ENCODE peak calls at places on chromosomes 1 and 21, in six cellular contexts. U, C, X, P, K and B are unnamed samples.

GRCh38 chr1:209405183-209405823 is 178.2 kb upstream of the CAMK1G start:
- DNase-seq in U (no peak), C (peak), X (no peak), P (no peak), K (peak), B (no peak)

GRCh38 chr1:182143825-182144661 is 82.5 kb upstream of the ZNF648 start:
- DNase-seq in U (no peak), C (peak), X (peak), P (peak), K (peak), B (peak)

GRCh38 chr1:165289556-165289955 is 67.0 kb downstream of the LMX1A start:
- DNase-seq in U (no peak), C (no peak), X (no peak), P (no peak), K (no peak), B (no peak)

GRCh38 chr1:18802231-18802630 is 57.2 kb downstream of the TAS1R2 start:
- DNase-seq in U (no peak), C (no peak), X (no peak), P (no peak), K (no peak), B (no peak)

GRCh38 chr1:115237507-115237906 is 100.5 kb downstream of the NGF start:
- DNase-seq in U (no peak), C (peak), X (no peak), P (no peak), K (no peak), B (no peak)

GRCh38 chr1:107724648-107725047 is 240.3 kb downstream of the VAV3 start:
- DNase-seq in U (no peak), C (peak), X (no peak), P (no peak), K (no peak), B (no peak)

GRCh38 chr1:68321084-68321685 is 88.9 kb upstream of the WLS start:
- DNase-seq in U (no peak), C (peak), X (peak), P (peak), K (peak), B (no peak)

GRCh38 chr1:68723791-68724190 is 226.9 kb upstream of the DEPDC1 start:
- DNase-seq in U (no peak), C (no peak), X (no peak), P (no peak), K (no peak), B (no peak)

GRCh38 chr1:179043266-179043665 is 17.6 kb downstream of the FAM20B start:
- DNase-seq in U (no peak), C (no peak), X (no peak), P (no peak), K (no peak), B (no peak)
- TF ChIP-seq CTCF in U (no peak), C (no peak), X (no peak), P (no peak), K (no peak), B (no peak)

DNA sequence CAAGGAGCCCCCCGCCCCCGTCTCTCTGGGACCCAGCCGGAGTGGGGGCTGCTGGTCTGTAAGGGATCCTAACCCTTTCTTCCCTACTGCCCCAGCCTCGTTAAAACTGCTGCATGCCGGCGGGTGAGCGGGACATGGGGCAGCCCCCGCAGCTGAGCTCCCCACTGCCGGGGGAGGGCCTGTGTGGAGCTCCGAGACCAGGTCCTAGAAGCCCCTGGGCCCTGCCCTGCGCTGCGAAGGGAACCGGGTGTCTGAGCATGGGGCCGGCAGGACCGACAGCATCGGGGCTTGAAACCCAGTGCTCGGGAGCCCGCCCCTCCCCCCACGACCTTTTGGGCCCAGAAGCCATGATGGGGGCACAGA is 9.2 kb upstream of the COL6A1 start:
- DNase-seq in U (no peak), C (no peak), X (peak), P (no peak), K (no peak), B (peak)
- TF ChIP-seq CTCF in U (no peak), C (no peak), X (no peak), P (no peak), K (no peak), B (no peak)

GRCh38 chr21:41130883-41131282 is 37.1 kb upstream of the BACE2 start:
- DNase-seq in U (no peak), C (no peak), X (no peak), P (no peak), K (no peak), B (no peak)

GRCh38 chr21:41137401-41137800 is 30.6 kb upstream of the BACE2 start:
- DNase-seq in U (no peak), C (no peak), X (no peak), P (no peak), K (no peak), B (no peak)

GRCh38 chr21:41136286-41136685 is 31.7 kb upstream of the BACE2 start:
- DNase-seq in U (no peak), C (no peak), X (no peak), P (no peak), K (no peak), B (no peak)

GRCh38 chr21:41135715-41136114 is 32.2 kb upstream of the BACE2 start:
- DNase-seq in U (no peak), C (no peak), X (no peak), P (no peak), K (no peak), B (no peak)

DNA sequence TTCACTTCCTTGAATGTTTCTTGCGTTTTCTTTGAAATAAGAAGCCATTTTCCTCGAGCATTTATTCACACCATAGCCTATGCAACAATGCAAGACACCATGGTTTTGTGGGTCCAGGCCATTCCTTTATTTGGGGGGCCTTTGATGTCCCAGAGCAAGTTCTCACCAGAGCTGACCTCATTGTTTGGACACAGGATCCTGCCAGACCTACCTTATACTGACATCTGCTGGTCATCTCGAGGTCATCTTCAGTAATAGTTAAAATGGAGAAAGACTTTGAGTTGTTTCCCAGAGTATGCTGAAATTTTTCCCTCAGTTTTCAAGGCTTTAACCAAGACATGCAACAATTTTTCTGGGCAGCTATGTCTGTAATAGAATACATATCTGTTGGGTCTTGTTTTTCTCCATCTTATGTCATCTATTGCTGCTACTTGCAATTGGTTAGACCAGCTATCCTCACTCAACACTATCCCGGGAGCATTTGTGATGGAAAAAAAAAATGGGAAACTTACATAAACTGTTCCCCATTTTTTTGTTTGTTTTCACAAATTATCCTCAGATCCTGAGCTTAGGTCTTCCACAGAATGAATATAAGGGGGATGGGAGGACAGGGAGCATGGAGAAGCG is 34.0 kb upstream of the BACE2 start:
- DNase-seq in U (no peak), C (peak), X (no peak), P (peak), K (peak), B (no peak)
- TF ChIP-seq CTCF in U (peak), C (peak), X (peak), P (no peak), K (peak), B (peak)

GRCh38 chr1:171670739-171671138 is 18.3 kb upstream of the MYOC start:
- DNase-seq in U (no peak), C (no peak), X (no peak), P (no peak), K (no peak), B (no peak)
- TF ChIP-seq CTCF in U (no peak), C (no peak), X (no peak), P (no peak), K (no peak), B (no peak)

DNA sequence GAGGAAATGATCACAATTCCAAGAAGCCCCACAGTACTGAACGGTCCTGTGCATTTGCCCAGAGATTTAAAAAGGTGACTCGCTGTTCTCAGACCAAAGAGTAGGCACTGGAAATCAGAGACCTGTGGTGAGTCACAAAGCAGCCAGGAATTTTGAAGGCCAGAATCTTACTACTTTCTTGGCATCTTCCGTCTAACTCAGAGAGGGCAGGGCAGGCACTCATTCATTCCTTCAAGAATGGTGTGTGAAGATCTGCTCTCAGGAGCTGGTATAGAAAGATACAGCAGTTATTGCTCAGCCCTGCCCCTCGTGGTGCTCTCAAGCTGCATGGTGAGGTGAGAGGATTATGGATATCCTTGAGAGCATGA is 57.9 kb downstream of the BRINP2 start:
- DNase-seq in U (no peak), C (peak), X (no peak), P (no peak), K (peak), B (no peak)
- TF ChIP-seq CTCF in U (no peak), C (no peak), X (no peak), P (peak), K (no peak), B (no peak)

GRCh38 chr21:32101206-32101763 is 177.6 kb downstream of the MIS18A start:
- DNase-seq in U (no peak), C (no peak), X (no peak), P (no peak), K (no peak), B (no peak)

GRCh38 chr21:32096411-32096810 is 182.4 kb downstream of the MIS18A start:
- DNase-seq in U (no peak), C (no peak), X (no peak), P (peak), K (no peak), B (no peak)

GRCh38 chr21:32102426-32102825 is 176.4 kb downstream of the MIS18A start:
- DNase-seq in U (no peak), C (no peak), X (no peak), P (no peak), K (no peak), B (no peak)

GRCh38 chr21:32103361-32103760 is 175.5 kb downstream of the MIS18A start:
- DNase-seq in U (no peak), C (no peak), X (no peak), P (no peak), K (no peak), B (no peak)

DNA sequence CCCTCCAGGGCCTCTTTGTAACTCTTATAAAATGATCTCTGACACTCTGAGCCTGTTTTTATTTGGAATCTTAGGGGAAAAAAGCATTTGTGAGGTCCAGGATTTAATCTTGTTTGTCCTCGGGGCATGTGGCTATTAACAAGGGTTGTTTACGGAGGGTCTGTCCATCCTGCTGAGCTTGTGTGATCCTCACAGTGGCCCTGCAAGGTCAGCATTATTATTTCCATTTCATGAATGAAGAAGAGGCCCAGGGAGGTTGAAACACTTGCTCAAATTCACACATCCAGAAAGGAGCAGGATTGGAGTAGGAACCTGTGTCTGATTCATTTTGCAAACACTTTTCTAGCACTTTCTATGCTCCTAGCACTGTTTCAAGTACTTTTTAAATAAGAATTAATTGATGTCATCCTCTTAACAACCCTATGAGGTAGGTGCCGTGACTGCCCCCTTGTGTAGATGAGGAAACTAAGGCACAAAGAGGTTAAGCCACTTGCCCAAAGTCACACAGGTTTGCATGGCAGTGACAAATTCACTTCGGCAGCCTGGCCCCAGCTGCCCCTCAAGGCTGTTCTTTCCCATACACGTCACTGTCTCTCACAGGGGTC is 178.9 kb downstream of the MIS18A start:
- DNase-seq in U (no peak), C (no peak), X (no peak), P (no peak), K (no peak), B (no peak)
- TF ChIP-seq CTCF in U (peak), C (no peak), X (no peak), P (no peak), K (no peak), B (no peak)

GRCh38 chr1:90723561-90724108 is 6.5 kb upstream of the BARHL2 start:
- DNase-seq in U (no peak), C (no peak), X (no peak), P (peak), K (no peak), B (no peak)
- TF ChIP-seq CTCF in U (peak), C (no peak), X (no peak), P (peak), K (no peak), B (peak)